ENCODE peak calls at places on chromosomes 6 and 20, in nine cellular contexts. Z is non-pigmented ciliary epithelial cell; S is cardiac fibroblast; Q is left ventricle myocardium superior; M is NCI-H226; W is C1 segment of cervical spinal cord; H is NCI-H345; A is NCI-H460; B is CD8-positive, alpha-beta T cell. T is an unnamed sample.

GRCh38 chr6:138972226-138972665 is 15.8 kb downstream of the REPS1 start:
- DNase-seq in Z (no peak), S (peak), Q (no peak), M (peak), W (no peak), H (no peak), A (no peak), B (no peak), T (no peak)

GRCh38 chr6:14883921-14884320 is 361.9 kb upstream of the JARID2 start:
- DNase-seq in Z (no peak), S (no peak), Q (no peak), M (no peak), W (no peak), H (no peak), A (no peak), B (no peak), T (no peak)

GRCh38 chr20:33650753-33651561 is 11.2 kb upstream of the C20orf144 start:
- DNase-seq in Z (no peak), S (no peak), Q (no peak), M (no peak), W (no peak), H (peak), A (no peak), B (no peak), T (no peak)

GRCh38 chr6:126539022-126539421 is 199.1 kb downstream of the CENPW start:
- DNase-seq in Z (no peak), S (peak), Q (no peak), M (peak), W (no peak), H (no peak), A (peak), B (no peak), T (no peak)

GRCh38 chr6:139587469-139587868 is 213.0 kb upstream of the CITED2 start:
- DNase-seq in Z (peak), S (peak), Q (no peak), M (peak), W (no peak), H (no peak), A (peak), B (no peak), T (no peak)

GRCh38 chr20:45311589-45312211 is 3.6 kb upstream of the MATN4 start:
- DNase-seq in Z (no peak), S (peak), Q (peak), M (peak), W (peak), H (no peak), A (peak), B (peak), T (no peak)

GRCh38 chr6:122778961-122779671 is 400 bp upstream of the FABP7 start:
- DNase-seq in Z (no peak), S (no peak), Q (no peak), M (no peak), W (peak), H (peak), A (no peak), B (no peak), T (no peak)

GRCh38 chr6:392441-393390 is 1.2 kb downstream of the IRF4 start:
- DNase-seq in Z (no peak), S (peak), Q (no peak), M (no peak), W (no peak), H (no peak), A (no peak), B (peak), T (peak)

GRCh38 chr6:108798672-108799355 is 49.4 kb upstream of the ARMC2 start:
- DNase-seq in Z (no peak), S (no peak), Q (peak), M (no peak), W (peak), H (no peak), A (no peak), B (peak), T (no peak)

GRCh38 chr6:15754035-15754705 is 91.3 kb upstream of the DTNBP1 start:
- DNase-seq in Z (no peak), S (peak), Q (no peak), M (peak), W (no peak), H (no peak), A (no peak), B (no peak), T (no peak)

GRCh38 chr6:12151433-12151820 is 138.7 kb upstream of the EDN1 start:
- DNase-seq in Z (no peak), S (no peak), Q (no peak), M (no peak), W (no peak), H (no peak), A (no peak), B (no peak), T (no peak)

GRCh38 chr6:108872001-108872974 is 24.1 kb downstream of the ARMC2 start:
- DNase-seq in Z (no peak), S (no peak), Q (no peak), M (no peak), W (no peak), H (no peak), A (no peak), B (peak), T (no peak)

GRCh38 chr6:1129141-1129540 is 182.8 kb upstream of the FOXQ1 start:
- DNase-seq in Z (no peak), S (no peak), Q (peak), M (no peak), W (no peak), H (no peak), A (no peak), B (no peak), T (no peak)

GRCh38 chr20:58661298-58662141 is 10.4 kb downstream of the STX16 start:
- DNase-seq in Z (no peak), S (no peak), Q (no peak), M (no peak), W (no peak), H (no peak), A (no peak), B (peak), T (no peak)

GRCh38 chr6:54916858-54917257 is 70.3 kb downstream of the FAM83B start:
- DNase-seq in Z (no peak), S (peak), Q (no peak), M (peak), W (no peak), H (no peak), A (no peak), B (no peak), T (no peak)

GRCh38 chr20:48238326-48238725 is 453.0 kb upstream of the SULF2 start:
- DNase-seq in Z (peak), S (peak), Q (no peak), M (no peak), W (no peak), H (no peak), A (no peak), B (no peak), T (no peak)

GRCh38 chr6:38909020-38909730 is 139.4 kb upstream of the GLP1R start:
- DNase-seq in Z (no peak), S (no peak), Q (no peak), M (no peak), W (no peak), H (peak), A (peak), B (no peak), T (no peak)

GRCh38 chr6:119602215-119603178 is 252.9 kb upstream of the MAN1A1 start:
- DNase-seq in Z (no peak), S (peak), Q (no peak), M (peak), W (no peak), H (no peak), A (no peak), B (no peak), T (no peak)

GRCh38 chr6:85404497-85405174 is 45.2 kb upstream of the NT5E start:
- DNase-seq in Z (peak), S (peak), Q (no peak), M (peak), W (no peak), H (no peak), A (peak), B (no peak), T (no peak)

GRCh38 chr20:3900187-3900604 is 11.0 kb downstream of the PANK2 start:
- DNase-seq in Z (no peak), S (no peak), Q (no peak), M (no peak), W (no peak), H (peak), A (no peak), B (no peak), T (no peak)

GRCh38 chr6:24949020-24949569 is 13.3 kb upstream of the RIPOR2 start:
- DNase-seq in Z (no peak), S (no peak), Q (no peak), M (no peak), W (no peak), H (no peak), A (no peak), B (peak), T (no peak)

GRCh38 chr6:48318670-48319069 is 207.7 kb upstream of the PTCHD4 start:
- DNase-seq in Z (peak), S (peak), Q (no peak), M (peak), W (no peak), H (no peak), A (no peak), B (no peak), T (no peak)

GRCh38 chr6:25193147-25193864 is 85.9 kb upstream of the CARMIL1 start:
- DNase-seq in Z (peak), S (peak), Q (no peak), M (peak), W (no peak), H (no peak), A (peak), B (no peak), T (peak)

GRCh38 chr20:18805881-18806280 is 7.7 kb upstream of the SCP2D1 start:
- DNase-seq in Z (no peak), S (peak), Q (no peak), M (peak), W (no peak), H (no peak), A (no peak), B (no peak), T (no peak)

GRCh38 chr20:6142348-6142993 is 19.6 kb upstream of the FERMT1 start:
- DNase-seq in Z (peak), S (peak), Q (no peak), M (no peak), W (no peak), H (peak), A (peak), B (peak), T (peak)

GRCh38 chr6:131372535-131372934 is 200.5 kb upstream of the ARG1 start:
- DNase-seq in Z (no peak), S (peak), Q (no peak), M (no peak), W (no peak), H (no peak), A (no peak), B (no peak), T (no peak)

GRCh38 chr6:133559926-133560325 is 318.8 kb downstream of the EYA4 start:
- DNase-seq in Z (no peak), S (no peak), Q (no peak), M (no peak), W (no peak), H (no peak), A (no peak), B (no peak), T (no peak)

GRCh38 chr6:41471064-41471895 is 74.9 kb upstream of the FOXP4 start:
- DNase-seq in Z (no peak), S (no peak), Q (no peak), M (no peak), W (no peak), H (no peak), A (no peak), B (no peak), T (no peak)

GRCh38 chr20:17738154-17738553 is 38.4 kb downstream of the BANF2 start:
- DNase-seq in Z (no peak), S (no peak), Q (no peak), M (no peak), W (no peak), H (no peak), A (no peak), B (no peak), T (no peak)

GRCh38 chr6:79719248-79719975 is 88.3 kb downstream of the SH3BGRL2 start:
- DNase-seq in Z (peak), S (peak), Q (no peak), M (no peak), W (no peak), H (no peak), A (no peak), B (no peak), T (no peak)

GRCh38 chr6:124927806-124928205 is 34.4 kb upstream of the RNF217 start:
- DNase-seq in Z (no peak), S (peak), Q (no peak), M (no peak), W (no peak), H (no peak), A (no peak), B (no peak), T (no peak)

GRCh38 chr20:52624270-52624669 is 347.9 kb upstream of the TSHZ2 start:
- DNase-seq in Z (no peak), S (no peak), Q (no peak), M (no peak), W (no peak), H (no peak), A (no peak), B (no peak), T (no peak)

GRCh38 chr6:147080215-147080614 is 124.0 kb upstream of the STXBP5 start:
- DNase-seq in Z (no peak), S (no peak), Q (no peak), M (no peak), W (no peak), H (peak), A (no peak), B (no peak), T (no peak)

GRCh38 chr6:54856137-54856536 is 9.6 kb downstream of the FAM83B start:
- DNase-seq in Z (no peak), S (no peak), Q (no peak), M (no peak), W (no peak), H (no peak), A (no peak), B (no peak), T (peak)

GRCh38 chr6:42239736-42240375 is 22.2 kb upstream of the MRPS10 start:
- DNase-seq in Z (no peak), S (peak), Q (no peak), M (peak), W (no peak), H (no peak), A (no peak), B (no peak), T (no peak)

T was measured in ureter.